ENCODE peak calls at places on chromosomes 13 and 19, in six cellular contexts. One of them, this sample, is unnamed. For H3K27me3, the result is how much of the 10 kb centered on the place peaks cover.

GRCh38 chr13:45215392-45216077 is 14.7 kb upstream of the KCTD4 start:
- DNase-seq in left lung: no peak
- DNase-seq in CD8-positive, alpha-beta T cell: no peak
- DNase-seq in fibroblast of lung: no peak
- DNase-seq in endothelial cell of umbilical vein: no peak
- DNase-seq in H1: no peak
- DNase-seq in this sample: no peak

GRCh38 chr19:14553939-14554243 is 18.0 kb downstream of the NDUFB7 start:
- DNase-seq in left lung: no peak
- DNase-seq in CD8-positive, alpha-beta T cell: no peak
- DNase-seq in fibroblast of lung: no peak
- DNase-seq in endothelial cell of umbilical vein: no peak
- DNase-seq in H1: no peak
- DNase-seq in this sample: no peak

GRCh38 chr13:62626771-62627170 is 1211.1 kb upstream of the PCDH20 start:
- DNase-seq in left lung: no peak
- DNase-seq in CD8-positive, alpha-beta T cell: no peak
- DNase-seq in fibroblast of lung: no peak
- DNase-seq in endothelial cell of umbilical vein: no peak
- DNase-seq in H1: peak
- DNase-seq in this sample: no peak

GRCh38 chr13:39408512-39408911 is 194.5 kb downstream of the LHFPL6 start:
- DNase-seq in left lung: no peak
- DNase-seq in CD8-positive, alpha-beta T cell: no peak
- DNase-seq in fibroblast of lung: no peak
- DNase-seq in endothelial cell of umbilical vein: no peak
- DNase-seq in H1: no peak
- DNase-seq in this sample: no peak

GRCh38 chr13:110281736-110282135 is 25.2 kb downstream of the COL4A1 start:
- DNase-seq in left lung: no peak
- DNase-seq in CD8-positive, alpha-beta T cell: no peak
- DNase-seq in fibroblast of lung: no peak
- DNase-seq in endothelial cell of umbilical vein: no peak
- DNase-seq in H1: no peak
- DNase-seq in this sample: no peak

GRCh38 chr19:17915940-17916593 is 16.7 kb upstream of the CCDC124 start:
- DNase-seq in left lung: no peak
- DNase-seq in CD8-positive, alpha-beta T cell: no peak
- DNase-seq in fibroblast of lung: no peak
- DNase-seq in endothelial cell of umbilical vein: no peak
- DNase-seq in H1: no peak
- DNase-seq in this sample: no peak

GRCh38 chr19:16571689-16572331 is 405 bp downstream of the SLC35E1 start:
- DNase-seq in left lung: peak
- DNase-seq in CD8-positive, alpha-beta T cell: no peak
- DNase-seq in fibroblast of lung: peak
- DNase-seq in endothelial cell of umbilical vein: peak
- DNase-seq in H1: no peak
- DNase-seq in this sample: no peak

GRCh38 chr19:41909706-41910105 is 18.5 kb downstream of the ERFL start:
- DNase-seq in left lung: no peak
- DNase-seq in CD8-positive, alpha-beta T cell: no peak
- DNase-seq in fibroblast of lung: no peak
- DNase-seq in endothelial cell of umbilical vein: no peak
- DNase-seq in H1: no peak
- DNase-seq in this sample: no peak

GRCh38 chr19:38321646-38322323 is 2.1 kb downstream of the KCNK6 start:
- DNase-seq in left lung: no peak
- DNase-seq in CD8-positive, alpha-beta T cell: no peak
- DNase-seq in fibroblast of lung: peak
- DNase-seq in endothelial cell of umbilical vein: no peak
- DNase-seq in H1: no peak
- DNase-seq in this sample: no peak

GRCh38 chr19:51131780-51132680 is 7.3 kb downstream of the SIGLEC9 start:
- DNase-seq in left lung: no peak
- DNase-seq in CD8-positive, alpha-beta T cell: no peak
- DNase-seq in fibroblast of lung: peak
- DNase-seq in endothelial cell of umbilical vein: peak
- DNase-seq in H1: no peak
- DNase-seq in this sample: peak

GRCh38 chr13:29594310-29594709 is 1.2 kb downstream of the SLC7A1 start:
- DNase-seq in left lung: no peak
- DNase-seq in CD8-positive, alpha-beta T cell: no peak
- DNase-seq in fibroblast of lung: peak
- DNase-seq in endothelial cell of umbilical vein: peak
- DNase-seq in H1: no peak
- DNase-seq in this sample: peak

GRCh38 chr13:27621366-27622101 is at the start of gene POLR1D:
- DNase-seq in left lung: peak
- DNase-seq in CD8-positive, alpha-beta T cell: peak
- DNase-seq in fibroblast of lung: peak
- DNase-seq in endothelial cell of umbilical vein: peak
- DNase-seq in H1: peak
- DNase-seq in this sample: peak

GRCh38 chr13:74794147-74794546 is 659.9 kb upstream of the KLF12 start:
- DNase-seq in left lung: no peak
- DNase-seq in CD8-positive, alpha-beta T cell: no peak
- DNase-seq in fibroblast of lung: no peak
- DNase-seq in endothelial cell of umbilical vein: no peak
- DNase-seq in H1: no peak
- DNase-seq in this sample: no peak

GRCh38 chr13:59842507-59842906 is 321.2 kb downstream of the DIAPH3 start:
- DNase-seq in left lung: no peak
- DNase-seq in CD8-positive, alpha-beta T cell: no peak
- DNase-seq in fibroblast of lung: no peak
- DNase-seq in endothelial cell of umbilical vein: peak
- DNase-seq in H1: no peak
- DNase-seq in this sample: no peak

GRCh38 chr19:37317403-37318209 is 53.3 kb upstream of the ZNF527 start:
- DNase-seq in left lung: peak
- DNase-seq in CD8-positive, alpha-beta T cell: peak
- DNase-seq in fibroblast of lung: peak
- DNase-seq in endothelial cell of umbilical vein: peak
- DNase-seq in H1: peak
- DNase-seq in this sample: peak

GRCh38 chr13:93977986-93978385 is 501.5 kb downstream of the DCT start:
- DNase-seq in left lung: no peak
- DNase-seq in CD8-positive, alpha-beta T cell: no peak
- DNase-seq in fibroblast of lung: no peak
- DNase-seq in endothelial cell of umbilical vein: no peak
- DNase-seq in H1: no peak
- DNase-seq in this sample: peak

GRCh38 chr13:67238277-67238859 is 8.2 kb upstream of the PCDH9 start:
- DNase-seq in left lung: no peak
- DNase-seq in CD8-positive, alpha-beta T cell: no peak
- DNase-seq in fibroblast of lung: peak
- DNase-seq in endothelial cell of umbilical vein: peak
- DNase-seq in H1: no peak
- DNase-seq in this sample: no peak

GRCh38 chr19:11027381-11027780 is 61.9 kb upstream of the LDLR start:
- DNase-seq in left lung: no peak
- DNase-seq in CD8-positive, alpha-beta T cell: no peak
- DNase-seq in fibroblast of lung: no peak
- DNase-seq in endothelial cell of umbilical vein: no peak
- DNase-seq in H1: no peak
- DNase-seq in this sample: no peak

GRCh38 chr13:94858856-94859811 is 146.8 kb upstream of the SOX21 start:
- DNase-seq in left lung: peak
- DNase-seq in CD8-positive, alpha-beta T cell: no peak
- DNase-seq in fibroblast of lung: peak
- DNase-seq in endothelial cell of umbilical vein: peak
- DNase-seq in H1: no peak
- DNase-seq in this sample: peak

GRCh38 chr13:113853518-113854237 is 10.2 kb downstream of the GAS6 start:
- DNase-seq in left lung: no peak
- DNase-seq in CD8-positive, alpha-beta T cell: no peak
- DNase-seq in fibroblast of lung: peak
- DNase-seq in endothelial cell of umbilical vein: peak
- DNase-seq in H1: no peak
- DNase-seq in this sample: no peak

GRCh38 chr13:73057284-73058025 is 1.4 kb upstream of the KLF5 start:
- DNase-seq in left lung: no peak
- DNase-seq in CD8-positive, alpha-beta T cell: no peak
- DNase-seq in fibroblast of lung: no peak
- DNase-seq in endothelial cell of umbilical vein: no peak
- DNase-seq in H1: no peak
- DNase-seq in this sample: no peak

GRCh38 chr13:102838273-102838672 is 7.6 kb upstream of the ERCC5 start:
- DNase-seq in left lung: no peak
- DNase-seq in CD8-positive, alpha-beta T cell: no peak
- DNase-seq in fibroblast of lung: no peak
- DNase-seq in endothelial cell of umbilical vein: no peak
- DNase-seq in H1: no peak
- DNase-seq in this sample: no peak

GRCh38 chr13:102839462-102839861 is 6.4 kb upstream of the ERCC5 start:
- DNase-seq in left lung: no peak
- DNase-seq in CD8-positive, alpha-beta T cell: no peak
- DNase-seq in fibroblast of lung: no peak
- DNase-seq in endothelial cell of umbilical vein: no peak
- DNase-seq in H1: no peak
- DNase-seq in this sample: no peak

GRCh38 chr13:102830646-102831045 is 15.2 kb upstream of the ERCC5 start:
- DNase-seq in left lung: no peak
- DNase-seq in CD8-positive, alpha-beta T cell: no peak
- DNase-seq in fibroblast of lung: no peak
- DNase-seq in endothelial cell of umbilical vein: no peak
- DNase-seq in H1: no peak
- DNase-seq in this sample: no peak

GRCh38 chr13:102838982-102839381 is 6.8 kb upstream of the ERCC5 start:
- DNase-seq in left lung: no peak
- DNase-seq in CD8-positive, alpha-beta T cell: no peak
- DNase-seq in fibroblast of lung: no peak
- DNase-seq in endothelial cell of umbilical vein: no peak
- DNase-seq in H1: no peak
- DNase-seq in this sample: no peak

DNA sequence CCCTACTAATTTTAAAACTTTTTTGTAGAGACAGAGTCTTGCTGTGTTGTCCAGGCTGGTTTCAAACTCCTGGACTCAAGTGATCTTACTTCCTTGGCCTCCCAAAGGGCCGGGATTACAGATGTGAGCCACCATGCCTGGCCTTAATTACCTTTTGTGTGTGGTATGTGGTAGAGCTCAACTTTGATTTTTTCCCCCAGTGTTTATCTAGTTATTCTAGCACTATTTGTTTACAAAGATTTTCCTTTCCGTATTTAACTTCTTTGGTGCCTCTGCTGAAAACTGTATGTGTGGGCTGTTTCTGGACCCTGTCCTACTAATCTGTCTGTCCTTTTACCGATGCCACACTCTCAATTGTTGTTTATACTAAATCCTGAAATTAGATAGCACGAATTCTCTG is 9.4 kb upstream of the ERCC5 start:
- DNase-seq in left lung: no peak
- DNase-seq in CD8-positive, alpha-beta T cell: no peak
- DNase-seq in fibroblast of lung: no peak
- DNase-seq in endothelial cell of umbilical vein: no peak
- DNase-seq in H1: no peak
- DNase-seq in this sample: no peak
- H3K27ac ChIP-seq in left lung: no peak
- H3K27ac ChIP-seq in CD8-positive, alpha-beta T cell: no peak
- H3K27ac ChIP-seq in fibroblast of lung: no peak
- H3K27ac ChIP-seq in endothelial cell of umbilical vein: no peak
- H3K27ac ChIP-seq in H1: no peak
- H3K27ac ChIP-seq in this sample: no peak

DNA sequence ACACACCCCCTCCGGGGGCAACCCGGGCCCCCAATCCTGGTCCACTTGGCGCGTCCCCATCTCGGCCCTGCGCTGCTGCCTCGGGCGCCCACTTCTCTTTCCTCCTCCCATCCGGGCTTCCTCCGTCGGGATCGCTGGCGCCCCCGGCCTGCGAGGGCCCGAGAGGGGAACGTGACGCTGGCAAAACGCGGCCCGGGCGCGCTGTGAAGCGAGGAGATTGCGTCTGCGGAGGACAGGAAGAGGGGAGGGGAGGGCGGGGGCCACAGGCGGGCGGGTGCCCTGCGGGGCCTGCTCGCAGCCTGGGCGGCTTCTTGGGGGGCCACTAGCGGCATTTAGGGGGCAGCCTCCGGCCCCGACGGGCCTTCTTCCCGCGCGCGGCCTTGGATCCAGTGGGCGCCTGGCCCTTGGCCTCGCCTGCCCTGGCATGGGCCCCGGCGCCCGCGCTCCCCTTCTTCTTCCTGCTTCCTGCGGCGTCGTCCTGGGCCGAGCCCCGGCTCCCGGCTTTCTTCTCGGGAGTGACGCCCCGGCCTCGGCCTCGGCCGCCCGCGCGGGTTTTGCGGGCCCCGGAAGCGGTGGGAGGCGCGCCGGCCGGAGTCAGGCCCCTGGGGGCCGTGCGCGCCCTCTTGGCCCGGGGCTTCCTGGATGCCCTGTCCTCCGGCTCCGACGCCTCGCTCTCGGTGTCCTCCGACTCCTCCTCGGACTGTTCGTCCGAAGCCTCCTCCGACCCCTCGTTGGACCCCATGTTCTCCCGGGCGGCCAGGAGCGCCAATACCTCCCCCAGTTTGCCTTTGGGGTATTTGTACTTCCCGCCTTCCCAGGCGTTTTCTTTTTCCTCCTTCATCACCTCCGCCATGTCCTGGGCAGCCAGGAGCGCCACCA is 2.2 kb downstream of the PNMA8B start:
- DNase-seq in left lung: peak
- DNase-seq in CD8-positive, alpha-beta T cell: no peak
- DNase-seq in fibroblast of lung: no peak
- DNase-seq in endothelial cell of umbilical vein: no peak
- DNase-seq in H1: no peak
- DNase-seq in this sample: no peak
- H3K27me3 ChIP-seq in left lung: half or more
- H3K27me3 ChIP-seq in CD8-positive, alpha-beta T cell: under half
- H3K27me3 ChIP-seq in fibroblast of lung: under half
- H3K27me3 ChIP-seq in endothelial cell of umbilical vein: half or more
- H3K27me3 ChIP-seq in H1: under half
- H3K27me3 ChIP-seq in this sample: under half

GRCh38 chr13:33679658-33680012 is 138.3 kb upstream of the RFC3 start:
- DNase-seq in left lung: no peak
- DNase-seq in CD8-positive, alpha-beta T cell: no peak
- DNase-seq in fibroblast of lung: no peak
- DNase-seq in endothelial cell of umbilical vein: no peak
- DNase-seq in H1: no peak
- DNase-seq in this sample: no peak
- H3K27ac ChIP-seq in left lung: peak
- H3K27ac ChIP-seq in CD8-positive, alpha-beta T cell: no peak
- H3K27ac ChIP-seq in fibroblast of lung: no peak
- H3K27ac ChIP-seq in endothelial cell of umbilical vein: peak
- H3K27ac ChIP-seq in H1: no peak
- H3K27ac ChIP-seq in this sample: peak

DNA sequence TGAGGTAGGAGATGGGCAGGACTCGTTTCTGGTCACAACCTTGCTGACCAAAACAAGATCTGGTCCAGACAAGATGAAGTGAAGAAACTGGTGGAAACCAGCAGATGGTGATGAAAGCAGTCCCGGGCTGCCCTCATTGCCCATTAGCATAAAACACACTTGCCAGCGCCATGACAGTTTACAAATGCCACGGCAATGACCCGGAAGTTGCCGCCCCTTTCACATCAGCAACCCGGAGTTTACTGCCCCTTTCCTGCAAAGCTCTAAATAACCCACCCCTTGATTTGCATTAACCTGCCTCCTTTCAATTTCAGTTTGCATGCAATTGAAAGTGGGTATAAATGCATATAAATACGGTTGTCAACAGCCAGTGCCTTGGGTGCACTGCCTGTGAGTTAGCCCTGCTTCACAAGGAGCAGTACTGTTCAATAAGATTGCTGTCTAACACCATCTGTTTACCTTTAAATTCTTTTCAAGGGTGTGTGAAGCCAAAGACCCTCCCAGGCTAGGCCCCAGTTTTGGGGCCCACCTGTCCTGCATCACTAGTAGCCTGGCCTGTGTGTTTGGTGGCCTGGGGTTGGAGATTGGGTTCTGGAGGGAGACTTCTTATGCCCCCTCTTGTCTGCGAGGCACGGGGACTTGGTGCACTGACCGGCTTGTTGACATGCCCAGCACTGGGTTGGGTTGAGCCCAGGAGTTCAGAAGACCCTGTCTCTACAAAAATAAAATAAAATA is 38.8 kb downstream of the CHST8 start:
- DNase-seq in left lung: no peak
- DNase-seq in CD8-positive, alpha-beta T cell: no peak
- DNase-seq in fibroblast of lung: no peak
- DNase-seq in endothelial cell of umbilical vein: no peak
- DNase-seq in H1: no peak
- DNase-seq in this sample: no peak
- H3K27me3 ChIP-seq in left lung: under half
- H3K27me3 ChIP-seq in CD8-positive, alpha-beta T cell: under half
- H3K27me3 ChIP-seq in fibroblast of lung: under half
- H3K27me3 ChIP-seq in endothelial cell of umbilical vein: under half
- H3K27me3 ChIP-seq in H1: under half
- H3K27me3 ChIP-seq in this sample: under half